ENCODE peak calls at places on chromosomes 6 and 20, in eight cellular contexts. P is lower lobe of right lung, B is tibial artery, I is right atrium auricular region, E is OCI-LY7, C is PC-3, T is left ventricle myocardium inferior, W is brain microvascular endothelial cell. M is an unnamed sample.

GRCh38 chr6:39553811-39554802 is 171.1 kb downstream of the KIF6 start:
- DNase-seq in P (no peak), B (no peak), I (no peak), E (no peak), C (no peak), T (no peak), W (peak; percentile 33), M (peak; percentile 48)

GRCh38 chr6:139407718-139408222 is 33.3 kb upstream of the CITED2 start:
- DNase-seq in P (no peak), B (no peak), I (no peak), E (no peak), C (peak; percentile 54), T (no peak), W (peak; percentile 90), M (peak; percentile 94)

GRCh38 chr6:41805830-41806774 is 18.6 kb downstream of the TOMM6 start:
- DNase-seq in P (no peak), B (no peak), I (no peak), E (no peak), C (no peak), T (no peak), W (no peak), M (no peak)

GRCh38 chr6:158638393-158638792 is 6.2 kb downstream of the DYNLT1 start:
- DNase-seq in P (no peak), B (no peak), I (no peak), E (no peak), C (no peak), T (no peak), W (no peak), M (no peak)

GRCh38 chr6:35804996-35805736 is at the start of gene LHFPL5:
- DNase-seq in P (peak; percentile 55), B (no peak), I (no peak), E (peak; percentile 19), C (peak; percentile 60), T (peak; percentile 36), W (no peak), M (peak; percentile 23)

GRCh38 chr20:44615169-44615791 is 32.9 kb downstream of the PKIG start:
- DNase-seq in P (no peak), B (no peak), I (no peak), E (peak; percentile 72), C (no peak), T (peak; percentile 56), W (no peak), M (no peak)

GRCh38 chr6:72616406-72617015 is 5.4 kb upstream of the KCNQ5 start:
- DNase-seq in P (no peak), B (no peak), I (no peak), E (peak; percentile 66), C (peak; percentile 58), T (no peak), W (no peak), M (peak; percentile 66)

GRCh38 chr20:25584905-25585704 is at the start of gene NINL:
- DNase-seq in P (peak; percentile 72), B (peak; percentile 51), I (no peak), E (no peak), C (peak; percentile 55), T (peak; percentile 64), W (no peak), M (peak; percentile 55)

GRCh38 chr6:145147559-145147958 is 587.8 kb downstream of the EPM2A start:
- DNase-seq in P (no peak), B (no peak), I (no peak), E (no peak), C (peak; percentile 7), T (no peak), W (peak; percentile 26), M (peak; percentile 76)

GRCh38 chr20:45041464-45042337 is 59.2 kb downstream of the KCNS1 start:
- DNase-seq in P (no peak), B (no peak), I (no peak), E (no peak), C (peak; percentile 80), T (no peak), W (peak; percentile 31), M (peak; percentile 46)

GRCh38 chr20:46308258-46309157 is at the start of gene CDH22:
- DNase-seq in P (peak; percentile 56), B (no peak), I (no peak), E (peak; percentile 20), C (peak; percentile 25), T (peak; percentile 37), W (no peak), M (no peak)

GRCh38 chr6:44161997-44162338 is 3.3 kb downstream of the CAPN11 start:
- DNase-seq in P (no peak), B (no peak), I (no peak), E (no peak), C (peak; percentile 54), T (no peak), W (peak; percentile 59), M (peak; percentile 41)

GRCh38 chr20:8272758-8273157 is 140.7 kb downstream of the PLCB1 start:
- DNase-seq in P (no peak), B (no peak), I (no peak), E (no peak), C (no peak), T (no peak), W (no peak), M (no peak)

GRCh38 chr6:124989136-124989983 is 27.1 kb downstream of the RNF217 start:
- DNase-seq in P (no peak), B (no peak), I (no peak), E (no peak), C (no peak), T (no peak), W (no peak), M (no peak)

GRCh38 chr20:17647391-17648305 is 34.4 kb downstream of the RRBP1 start:
- DNase-seq in P (peak; percentile 35), B (no peak), I (no peak), E (no peak), C (no peak), T (no peak), W (no peak), M (no peak)

GRCh38 chr6:108489699-108490098 is 71.0 kb upstream of the FOXO3 start:
- DNase-seq in P (no peak), B (no peak), I (no peak), E (no peak), C (no peak), T (no peak), W (no peak), M (no peak)

GRCh38 chr6:108494434-108494833 is 66.3 kb upstream of the FOXO3 start:
- DNase-seq in P (no peak), B (no peak), I (no peak), E (no peak), C (no peak), T (no peak), W (no peak), M (no peak)

GRCh38 chr6:108497883-108498282 is 62.8 kb upstream of the FOXO3 start:
- DNase-seq in P (no peak), B (no peak), I (no peak), E (peak; percentile 54), C (peak; percentile 52), T (no peak), W (peak; percentile 53), M (peak; percentile 43)

GRCh38 chr6:108492131-108492766 is 68.5 kb upstream of the FOXO3 start:
- DNase-seq in P (no peak), B (no peak), I (no peak), E (peak; percentile 49), C (peak; percentile 57), T (no peak), W (peak; percentile 33), M (peak; percentile 72)
- TF ChIP-seq CTCF in P (peak; percentile 67), B (peak; percentile 34), I (no peak), E (peak; percentile 93), C (peak; percentile 70), T (peak; percentile 71), W (peak; percentile 69), M (peak; percentile 68)

GRCh38 chr20:9555781-9556180 is 41.4 kb downstream of the LAMP5 start:
- DNase-seq in P (no peak), B (no peak), I (no peak), E (no peak), C (peak; percentile 97), T (no peak), W (no peak), M (no peak)

GRCh38 chr20:9551808-9552550 is 37.6 kb downstream of the LAMP5 start:
- DNase-seq in P (no peak), B (no peak), I (no peak), E (no peak), C (peak; percentile 24), T (no peak), W (no peak), M (no peak)

GRCh38 chr20:9557411-9557810 is 43.0 kb downstream of the LAMP5 start:
- DNase-seq in P (no peak), B (no peak), I (no peak), E (no peak), C (no peak), T (no peak), W (no peak), M (no peak)
- H3K4me3 ChIP-seq in P (no peak overlapping the region), B (no peak overlapping the region), I (no peak overlapping the region), E (no peak overlapping the region), C (no peak overlapping the region), T (no peak overlapping the region), W (no peak overlapping the region), M (no peak overlapping the region)

GRCh38 chr20:36538026-36538764 is 3.1 kb upstream of the MYL9 start:
- DNase-seq in P (no peak), B (peak; percentile 19), I (no peak), E (no peak), C (no peak), T (no peak), W (peak; percentile 45), M (peak; percentile 75)
- TF ChIP-seq CTCF in P (no peak), B (peak; percentile 19), I (no peak), E (no peak), C (no peak), T (no peak), W (no peak), M (no peak)

GRCh38 chr20:3071610-3072529 is at the start of gene OXT:
- DNase-seq in P (peak; percentile 65), B (no peak), I (no peak), E (no peak), C (no peak), T (peak; percentile 56), W (no peak), M (no peak)
- H3K4me3 ChIP-seq in P (peak within 1 kb of the TSS; percentile 59), B (peak within 1 kb of the TSS; percentile 34), I (peak within 1 kb of the TSS; percentile 33), E (no peak within 1 kb of the TSS), C (no peak within 1 kb of the TSS), T (peak within 1 kb of the TSS; percentile 72), W (peak within 1 kb of the TSS; percentile 37), M (no peak within 1 kb of the TSS)

GRCh38 chr6:106997392-106998257 is 23.1 kb upstream of the CD24 start:
- DNase-seq in P (peak; percentile 51), B (no peak), I (no peak), E (peak; percentile 87), C (peak; percentile 61), T (no peak), W (peak; percentile 8), M (peak; percentile 52)
- TF ChIP-seq CTCF in P (peak; percentile 68), B (peak; percentile 33), I (no peak), E (peak; percentile 99), C (peak; percentile 90), T (peak; percentile 56), W (peak; percentile 97), M (peak; percentile 92)

GRCh38 chr6:142258757-142259156 is 43.0 kb upstream of the ADGRG6 start:
- DNase-seq in P (no peak), B (no peak), I (no peak), E (no peak), C (no peak), T (no peak), W (no peak), M (no peak)
- H3K4me3 ChIP-seq in P (no peak overlapping the region), B (no peak overlapping the region), I (no peak overlapping the region), E (no peak overlapping the region), C (no peak overlapping the region), T (no peak overlapping the region), W (no peak overlapping the region), M (no peak overlapping the region)

M was measured in astrocyte of the spinal cord.